ENCODE peak calls at places on chromosomes 1 and 21, in six cellular contexts. B is T-helper 1 cell, V is AG08396, K is amniotic stem cell, X is fibroblast of mammary gland, E is RWPE1. L is an unnamed sample.

GRCh38 chr1:6914646-6915178 is 129.5 kb downstream of the CAMTA1 start:
- DNase-seq in B (no peak), V (no peak), K (no peak), X (no peak), E (no peak), L (no peak)

GRCh38 chr1:60832372-60832771 is 250.0 kb upstream of the NFIA start:
- DNase-seq in B (no peak), V (no peak), K (no peak), X (no peak), E (no peak), L (no peak)

GRCh38 chr1:180927841-180928240 is 15.1 kb downstream of the KIAA1614 start:
- DNase-seq in B (no peak), V (no peak), K (no peak), X (no peak), E (no peak), L (peak)

GRCh38 chr1:212531796-212532195 is 76.8 kb upstream of the ATF3 start:
- DNase-seq in B (no peak), V (no peak), K (no peak), X (no peak), E (no peak), L (no peak)

GRCh38 chr1:228697209-228698016 is 37.9 kb upstream of the RHOU start:
- DNase-seq in B (no peak), V (no peak), K (no peak), X (peak), E (no peak), L (peak)

GRCh38 chr1:3814771-3815561 is 18.7 kb upstream of the LRRC47 start:
- DNase-seq in B (no peak), V (no peak), K (no peak), X (no peak), E (no peak), L (no peak)

GRCh38 chr1:59058681-59059441 is 238.0 kb upstream of the FGGY start:
- DNase-seq in B (no peak), V (no peak), K (no peak), X (no peak), E (no peak), L (no peak)

GRCh38 chr21:34022557-34023335 is 50.6 kb upstream of the MRPS6 start:
- DNase-seq in B (no peak), V (no peak), K (no peak), X (no peak), E (no peak), L (peak)

GRCh38 chr21:45635271-45636151 is 8.0 kb upstream of the PCBP3 start:
- DNase-seq in B (no peak), V (no peak), K (no peak), X (no peak), E (no peak), L (no peak)